ENCODE peak calls at places on chromosomes 5 and 9, in ten cellular contexts. One of them, this sample, is unnamed.

GRCh38 chr5:71537681-71538080 is 49.5 kb upstream of the MCCC2 start:
- DNase-seq in brain microvascular endothelial cell: peak; percentile 47
- DNase-seq in CD8-positive, alpha-beta T cell: no peak
- DNase-seq in BE2C: no peak
- DNase-seq in keratinocyte: no peak
- DNase-seq in GM12865: no peak
- DNase-seq in colonic mucosa: no peak
- DNase-seq in uterus: no peak
- DNase-seq in psoas muscle: no peak
- DNase-seq in OCI-LY7: no peak
- DNase-seq in this sample: no peak

GRCh38 chr9:87445646-87446045 is 52.0 kb upstream of the DAPK1 start:
- DNase-seq in keratinocyte: no peak
- DNase-seq in colonic mucosa: peak; percentile 27
- DNase-seq in CD8-positive, alpha-beta T cell: no peak
- DNase-seq in uterus: no peak
- DNase-seq in brain microvascular endothelial cell: peak; percentile 37
- DNase-seq in OCI-LY7: peak; percentile 74
- DNase-seq in GM12865: peak; percentile 75
- DNase-seq in BE2C: no peak
- DNase-seq in psoas muscle: no peak
- DNase-seq in this sample: peak; percentile 39

GRCh38 chr9:20611751-20612287 is 10.5 kb downstream of the MLLT3 start:
- DNase-seq in GM12865: peak; percentile 21
- DNase-seq in colonic mucosa: no peak
- DNase-seq in uterus: no peak
- DNase-seq in BE2C: no peak
- DNase-seq in CD8-positive, alpha-beta T cell: no peak
- DNase-seq in psoas muscle: no peak
- DNase-seq in OCI-LY7: peak; percentile 12
- DNase-seq in keratinocyte: no peak
- DNase-seq in brain microvascular endothelial cell: peak; percentile 72
- DNase-seq in this sample: no peak

GRCh38 chr5:16574789-16575785 is 41.7 kb downstream of the RETREG1 start:
- DNase-seq in GM12865: no peak
- DNase-seq in keratinocyte: no peak
- DNase-seq in brain microvascular endothelial cell: peak; percentile 77
- DNase-seq in psoas muscle: peak; percentile 69
- DNase-seq in CD8-positive, alpha-beta T cell: no peak
- DNase-seq in colonic mucosa: no peak
- DNase-seq in uterus: no peak
- DNase-seq in BE2C: no peak
- DNase-seq in OCI-LY7: no peak
- DNase-seq in this sample: no peak

GRCh38 chr5:156479864-156480263 is 152.9 kb downstream of the SGCD start:
- DNase-seq in colonic mucosa: peak; percentile 27
- DNase-seq in CD8-positive, alpha-beta T cell: no peak
- DNase-seq in OCI-LY7: peak; percentile 8
- DNase-seq in psoas muscle: peak; percentile 53
- DNase-seq in BE2C: no peak
- DNase-seq in brain microvascular endothelial cell: no peak
- DNase-seq in uterus: no peak
- DNase-seq in GM12865: no peak
- DNase-seq in keratinocyte: no peak
- DNase-seq in this sample: peak; percentile 7

GRCh38 chr5:144634138-144634537 is 463.5 kb downstream of the KCTD16 start:
- DNase-seq in GM12865: no peak
- DNase-seq in brain microvascular endothelial cell: no peak
- DNase-seq in uterus: no peak
- DNase-seq in BE2C: no peak
- DNase-seq in psoas muscle: no peak
- DNase-seq in OCI-LY7: no peak
- DNase-seq in keratinocyte: no peak
- DNase-seq in CD8-positive, alpha-beta T cell: no peak
- DNase-seq in colonic mucosa: no peak
- DNase-seq in this sample: no peak

GRCh38 chr5:82351754-82352145 is 73.6 kb upstream of the RPS23 start:
- DNase-seq in GM12865: peak; percentile 61
- DNase-seq in brain microvascular endothelial cell: peak; percentile 70
- DNase-seq in keratinocyte: peak; percentile 42
- DNase-seq in CD8-positive, alpha-beta T cell: no peak
- DNase-seq in OCI-LY7: peak; percentile 51
- DNase-seq in psoas muscle: no peak
- DNase-seq in colonic mucosa: no peak
- DNase-seq in BE2C: no peak
- DNase-seq in uterus: no peak
- DNase-seq in this sample: no peak

GRCh38 chr9:110996436-110997224 is 41.6 kb downstream of the LPAR1 start:
- DNase-seq in brain microvascular endothelial cell: no peak
- DNase-seq in uterus: peak; percentile 29
- DNase-seq in CD8-positive, alpha-beta T cell: no peak
- DNase-seq in BE2C: no peak
- DNase-seq in psoas muscle: peak; percentile 45
- DNase-seq in colonic mucosa: peak; percentile 45
- DNase-seq in keratinocyte: no peak
- DNase-seq in OCI-LY7: no peak
- DNase-seq in GM12865: no peak
- DNase-seq in this sample: no peak

GRCh38 chr5:181234455-181235306 is 9.0 kb downstream of the RACK1 start:
- DNase-seq in BE2C: no peak
- DNase-seq in uterus: no peak
- DNase-seq in colonic mucosa: no peak
- DNase-seq in psoas muscle: no peak
- DNase-seq in CD8-positive, alpha-beta T cell: no peak
- DNase-seq in brain microvascular endothelial cell: no peak
- DNase-seq in OCI-LY7: no peak
- DNase-seq in keratinocyte: no peak
- DNase-seq in GM12865: no peak
- DNase-seq in this sample: no peak

GRCh38 chr5:95331358-95331757 is 46.5 kb upstream of the MCTP1 start:
- DNase-seq in psoas muscle: no peak
- DNase-seq in colonic mucosa: no peak
- DNase-seq in OCI-LY7: no peak
- DNase-seq in CD8-positive, alpha-beta T cell: no peak
- DNase-seq in brain microvascular endothelial cell: no peak
- DNase-seq in uterus: no peak
- DNase-seq in GM12865: no peak
- DNase-seq in BE2C: no peak
- DNase-seq in keratinocyte: no peak
- DNase-seq in this sample: no peak

GRCh38 chr5:128413356-128413755 is 124.7 kb downstream of the FBN2 start:
- DNase-seq in GM12865: no peak
- DNase-seq in psoas muscle: no peak
- DNase-seq in CD8-positive, alpha-beta T cell: no peak
- DNase-seq in uterus: no peak
- DNase-seq in brain microvascular endothelial cell: no peak
- DNase-seq in BE2C: no peak
- DNase-seq in keratinocyte: no peak
- DNase-seq in colonic mucosa: no peak
- DNase-seq in OCI-LY7: no peak
- DNase-seq in this sample: no peak

GRCh38 chr5:143362828-143363227 is 40.7 kb downstream of the NR3C1 start:
- DNase-seq in BE2C: no peak
- DNase-seq in keratinocyte: no peak
- DNase-seq in CD8-positive, alpha-beta T cell: no peak
- DNase-seq in GM12865: no peak
- DNase-seq in uterus: no peak
- DNase-seq in psoas muscle: no peak
- DNase-seq in colonic mucosa: no peak
- DNase-seq in OCI-LY7: no peak
- DNase-seq in brain microvascular endothelial cell: no peak
- DNase-seq in this sample: no peak

GRCh38 chr9:93387791-93388190 is 63.7 kb upstream of the FAM120A start:
- DNase-seq in uterus: no peak
- DNase-seq in colonic mucosa: peak; percentile 54
- DNase-seq in CD8-positive, alpha-beta T cell: no peak
- DNase-seq in brain microvascular endothelial cell: no peak
- DNase-seq in psoas muscle: no peak
- DNase-seq in keratinocyte: no peak
- DNase-seq in BE2C: no peak
- DNase-seq in OCI-LY7: no peak
- DNase-seq in GM12865: no peak
- DNase-seq in this sample: no peak

GRCh38 chr5:24365406-24365805 is 279.4 kb downstream of the CDH10 start:
- DNase-seq in brain microvascular endothelial cell: no peak
- DNase-seq in psoas muscle: no peak
- DNase-seq in CD8-positive, alpha-beta T cell: no peak
- DNase-seq in GM12865: no peak
- DNase-seq in keratinocyte: no peak
- DNase-seq in OCI-LY7: no peak
- DNase-seq in BE2C: no peak
- DNase-seq in uterus: no peak
- DNase-seq in colonic mucosa: no peak
- DNase-seq in this sample: no peak

GRCh38 chr5:42645138-42645537 is 111.5 kb upstream of the CCDC152 start:
- DNase-seq in psoas muscle: no peak
- DNase-seq in colonic mucosa: no peak
- DNase-seq in GM12865: no peak
- DNase-seq in brain microvascular endothelial cell: no peak
- DNase-seq in BE2C: no peak
- DNase-seq in keratinocyte: no peak
- DNase-seq in uterus: no peak
- DNase-seq in OCI-LY7: no peak
- DNase-seq in CD8-positive, alpha-beta T cell: no peak
- DNase-seq in this sample: no peak

GRCh38 chr5:97163360-97163764 is 19.7 kb downstream of the RIOK2 start:
- DNase-seq in brain microvascular endothelial cell: no peak
- DNase-seq in psoas muscle: no peak
- DNase-seq in BE2C: no peak
- DNase-seq in uterus: no peak
- DNase-seq in colonic mucosa: no peak
- DNase-seq in keratinocyte: no peak
- DNase-seq in GM12865: no peak
- DNase-seq in OCI-LY7: peak; percentile 41
- DNase-seq in CD8-positive, alpha-beta T cell: no peak
- DNase-seq in this sample: no peak
- TF ChIP-seq CTCF in brain microvascular endothelial cell: peak; percentile 18
- TF ChIP-seq CTCF in psoas muscle: peak; percentile 73
- TF ChIP-seq CTCF in BE2C: peak; percentile 53
- TF ChIP-seq CTCF in uterus: peak; percentile 53
- TF ChIP-seq CTCF in colonic mucosa: peak; percentile 67
- TF ChIP-seq CTCF in keratinocyte: no peak
- TF ChIP-seq CTCF in GM12865: peak; percentile 40
- TF ChIP-seq CTCF in OCI-LY7: peak; percentile 93
- TF ChIP-seq CTCF in CD8-positive, alpha-beta T cell: peak; percentile 97
- TF ChIP-seq CTCF in this sample: peak; percentile 32

GRCh38 chr9:78132688-78133033 is 101.0 kb upstream of the GNAQ start:
- DNase-seq in keratinocyte: no peak
- DNase-seq in OCI-LY7: peak; percentile 43
- DNase-seq in BE2C: no peak
- DNase-seq in colonic mucosa: no peak
- DNase-seq in uterus: no peak
- DNase-seq in CD8-positive, alpha-beta T cell: no peak
- DNase-seq in GM12865: no peak
- DNase-seq in brain microvascular endothelial cell: no peak
- DNase-seq in psoas muscle: no peak
- DNase-seq in this sample: no peak
- H3K4me3 ChIP-seq in keratinocyte: peak overlapping the region; percentile 23
- H3K4me3 ChIP-seq in OCI-LY7: peak overlapping the region; percentile 38
- H3K4me3 ChIP-seq in BE2C: no peak overlapping the region
- H3K4me3 ChIP-seq in colonic mucosa: no peak overlapping the region
- H3K4me3 ChIP-seq in uterus: no peak overlapping the region
- H3K4me3 ChIP-seq in CD8-positive, alpha-beta T cell: peak overlapping the region; percentile 14
- H3K4me3 ChIP-seq in GM12865: peak overlapping the region; percentile 18
- H3K4me3 ChIP-seq in brain microvascular endothelial cell: no peak overlapping the region
- H3K4me3 ChIP-seq in psoas muscle: no peak overlapping the region
- H3K4me3 ChIP-seq in this sample: no peak overlapping the region

DNA sequence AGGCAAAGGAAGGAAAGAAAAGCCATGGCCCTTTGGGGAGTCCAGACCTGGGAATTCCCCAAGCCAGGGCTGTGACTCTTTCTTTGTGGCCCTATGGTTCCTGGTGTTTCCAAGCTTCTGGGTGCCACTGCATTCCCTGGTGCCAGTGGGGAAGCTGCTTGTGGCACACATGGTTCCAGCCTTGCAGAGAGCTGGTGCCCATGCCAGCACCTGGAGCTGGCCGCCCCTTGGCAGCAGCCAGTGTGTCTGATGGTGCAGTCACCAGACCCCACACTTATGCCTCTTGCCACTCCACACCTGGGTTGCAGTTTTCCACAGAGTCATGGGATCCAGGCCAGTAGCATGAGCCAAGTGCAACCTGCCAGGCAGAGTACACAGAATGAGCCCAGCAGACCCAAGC is 1495.3 kb upstream of the NUDT12 start:
- DNase-seq in uterus: no peak
- DNase-seq in psoas muscle: no peak
- DNase-seq in colonic mucosa: no peak
- DNase-seq in CD8-positive, alpha-beta T cell: no peak
- DNase-seq in GM12865: no peak
- DNase-seq in OCI-LY7: no peak
- DNase-seq in brain microvascular endothelial cell: no peak
- DNase-seq in keratinocyte: no peak
- DNase-seq in BE2C: no peak
- DNase-seq in this sample: no peak
- TF ChIP-seq CTCF in uterus: no peak
- TF ChIP-seq CTCF in psoas muscle: no peak
- TF ChIP-seq CTCF in colonic mucosa: no peak
- TF ChIP-seq CTCF in CD8-positive, alpha-beta T cell: no peak
- TF ChIP-seq CTCF in GM12865: no peak
- TF ChIP-seq CTCF in OCI-LY7: no peak
- TF ChIP-seq CTCF in brain microvascular endothelial cell: no peak
- TF ChIP-seq CTCF in keratinocyte: no peak
- TF ChIP-seq CTCF in BE2C: no peak
- TF ChIP-seq CTCF in this sample: no peak

DNA sequence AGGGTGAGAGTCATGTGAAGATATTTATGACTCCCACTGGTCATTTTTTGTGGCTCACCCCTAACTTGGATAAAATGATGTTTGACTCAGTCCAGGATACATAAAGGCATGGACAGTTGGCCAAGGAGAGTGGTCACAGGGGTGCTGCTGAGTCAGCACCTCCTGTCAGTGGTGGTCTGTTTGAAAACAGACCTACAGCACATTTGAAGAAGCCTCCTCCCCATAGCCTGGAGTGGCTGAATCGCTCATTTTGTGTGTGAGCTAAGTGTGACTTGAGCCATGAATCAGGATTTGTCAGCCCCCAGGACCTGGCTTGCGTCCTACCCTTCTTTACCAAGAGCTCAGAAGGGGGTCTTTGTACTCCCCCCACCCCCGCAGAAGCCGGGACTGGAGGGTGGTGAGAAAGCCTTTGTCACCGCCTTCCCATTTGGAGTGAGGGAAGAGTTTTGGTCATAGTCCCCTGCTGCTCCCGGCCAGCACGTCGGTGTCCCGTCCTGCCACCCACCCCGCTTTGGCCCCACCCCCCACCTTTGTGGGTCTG is 35.6 kb downstream of the TRIO start:
- DNase-seq in GM12865: peak; percentile 26
- DNase-seq in brain microvascular endothelial cell: peak; percentile 82
- DNase-seq in OCI-LY7: no peak
- DNase-seq in colonic mucosa: no peak
- DNase-seq in psoas muscle: no peak
- DNase-seq in CD8-positive, alpha-beta T cell: no peak
- DNase-seq in uterus: no peak
- DNase-seq in keratinocyte: no peak
- DNase-seq in BE2C: no peak
- DNase-seq in this sample: no peak
- H3K4me3 ChIP-seq in GM12865: no peak overlapping the region
- H3K4me3 ChIP-seq in brain microvascular endothelial cell: no peak overlapping the region
- H3K4me3 ChIP-seq in OCI-LY7: no peak overlapping the region
- H3K4me3 ChIP-seq in colonic mucosa: no peak overlapping the region
- H3K4me3 ChIP-seq in psoas muscle: no peak overlapping the region
- H3K4me3 ChIP-seq in CD8-positive, alpha-beta T cell: no peak overlapping the region
- H3K4me3 ChIP-seq in uterus: no peak overlapping the region
- H3K4me3 ChIP-seq in keratinocyte: no peak overlapping the region
- H3K4me3 ChIP-seq in BE2C: no peak overlapping the region
- H3K4me3 ChIP-seq in this sample: no peak overlapping the region

This sample was measured in GM12864.